ENCODE peak calls at places on chromosome 15, in eight cellular contexts. T, R, G, Y, I, W, Q and M are unnamed samples.

GRCh38 chr15:62444104-62445027 is 279.3 kb upstream of the C2CD4B start:
- DNase-seq in T (no peak), R (no peak), G (no peak), Y (no peak), I (no peak), W (no peak), Q (peak), M (no peak)

GRCh38 chr15:45612790-45613415 is 21.9 kb upstream of the SQOR start:
- DNase-seq in T (no peak), R (no peak), G (no peak), Y (no peak), I (peak), W (no peak), Q (no peak), M (no peak)

GRCh38 chr15:41332788-41333527 is at the start of gene NUSAP1:
- DNase-seq in T (no peak), R (peak), G (no peak), Y (no peak), I (peak), W (no peak), Q (no peak), M (peak)

GRCh38 chr15:84826369-84826823 is 9.2 kb downstream of the ALPK3 start:
- DNase-seq in T (peak), R (peak), G (peak), Y (no peak), I (no peak), W (no peak), Q (no peak), M (peak)

GRCh38 chr15:89087066-89087829 is 1.0 kb upstream of the ABHD2 start:
- DNase-seq in T (no peak), R (no peak), G (no peak), Y (no peak), I (no peak), W (no peak), Q (no peak), M (no peak)

GRCh38 chr15:101183226-101183925 is 68.5 kb downstream of the CHSY1 start:
- DNase-seq in T (no peak), R (no peak), G (no peak), Y (no peak), I (no peak), W (no peak), Q (no peak), M (no peak)

GRCh38 chr15:37101634-37102314 is 1.4 kb upstream of the MEIS2 start:
- DNase-seq in T (peak), R (peak), G (peak), Y (no peak), I (peak), W (peak), Q (peak), M (peak)

GRCh38 chr15:88529021-88529630 is 17.4 kb downstream of the DET1 start:
- DNase-seq in T (no peak), R (no peak), G (no peak), Y (no peak), I (no peak), W (no peak), Q (no peak), M (no peak)

GRCh38 chr15:39358441-39359041 is 222.3 kb upstream of the THBS1 start:
- DNase-seq in T (no peak), R (no peak), G (no peak), Y (no peak), I (no peak), W (no peak), Q (no peak), M (no peak)

GRCh38 chr15:59147666-59148065 is 42.7 kb downstream of the CCNB2 start:
- DNase-seq in T (no peak), R (no peak), G (no peak), Y (no peak), I (no peak), W (no peak), Q (no peak), M (no peak)

GRCh38 chr15:42065008-42065407 is 29.4 kb downstream of the PLA2G4D start:
- DNase-seq in T (no peak), R (no peak), G (no peak), Y (no peak), I (no peak), W (peak), Q (no peak), M (no peak)

GRCh38 chr15:58066042-58066867 is 744 bp upstream of the ALDH1A2 start:
- DNase-seq in T (peak), R (peak), G (peak), Y (no peak), I (peak), W (peak), Q (no peak), M (peak)

GRCh38 chr15:95734422-95735316 is 595.8 kb upstream of the NR2F2 start:
- DNase-seq in T (no peak), R (no peak), G (no peak), Y (no peak), I (no peak), W (no peak), Q (no peak), M (no peak)

GRCh38 chr15:100215031-100215842 is 126.5 kb downstream of the ADAMTS17 start:
- DNase-seq in T (no peak), R (no peak), G (no peak), Y (no peak), I (no peak), W (no peak), Q (no peak), M (no peak)

GRCh38 chr15:97504031-97504430 is 456.5 kb upstream of the ARRDC4 start:
- DNase-seq in T (no peak), R (no peak), G (no peak), Y (no peak), I (no peak), W (no peak), Q (no peak), M (no peak)

GRCh38 chr15:62739082-62739481 is 303.5 kb upstream of the TPM1 start:
- DNase-seq in T (no peak), R (no peak), G (no peak), Y (no peak), I (no peak), W (no peak), Q (no peak), M (no peak)

GRCh38 chr15:78991476-78991875 is 46.6 kb upstream of the CTSH start:
- DNase-seq in T (no peak), R (no peak), G (no peak), Y (no peak), I (no peak), W (no peak), Q (no peak), M (no peak)

GRCh38 chr15:67253517-67254237 is 784 bp downstream of the AAGAB start:
- DNase-seq in T (no peak), R (no peak), G (no peak), Y (no peak), I (no peak), W (no peak), Q (no peak), M (no peak)

GRCh38 chr15:73910904-73911303 is 15.4 kb upstream of the LOXL1 start:
- DNase-seq in T (no peak), R (no peak), G (no peak), Y (no peak), I (no peak), W (no peak), Q (no peak), M (no peak)

GRCh38 chr15:85865070-85865684 is 70.5 kb upstream of the KLHL25 start:
- DNase-seq in T (peak), R (peak), G (peak), Y (no peak), I (peak), W (peak), Q (peak), M (peak)

GRCh38 chr15:39976291-39977274 is 42.7 kb downstream of the EIF2AK4 start:
- DNase-seq in T (peak), R (no peak), G (peak), Y (no peak), I (no peak), W (peak), Q (no peak), M (peak)

GRCh38 chr15:44882499-44882968 is 74.0 kb upstream of the TERB2 start:
- DNase-seq in T (no peak), R (peak), G (no peak), Y (no peak), I (no peak), W (no peak), Q (no peak), M (peak)

GRCh38 chr15:39399600-39399999 is 181.3 kb upstream of the THBS1 start:
- DNase-seq in T (no peak), R (no peak), G (no peak), Y (no peak), I (no peak), W (no peak), Q (no peak), M (no peak)

GRCh38 chr15:42319206-42319605 is 40.1 kb upstream of the CAPN3 start:
- DNase-seq in T (no peak), R (no peak), G (no peak), Y (no peak), I (no peak), W (no peak), Q (no peak), M (no peak)

DNA sequence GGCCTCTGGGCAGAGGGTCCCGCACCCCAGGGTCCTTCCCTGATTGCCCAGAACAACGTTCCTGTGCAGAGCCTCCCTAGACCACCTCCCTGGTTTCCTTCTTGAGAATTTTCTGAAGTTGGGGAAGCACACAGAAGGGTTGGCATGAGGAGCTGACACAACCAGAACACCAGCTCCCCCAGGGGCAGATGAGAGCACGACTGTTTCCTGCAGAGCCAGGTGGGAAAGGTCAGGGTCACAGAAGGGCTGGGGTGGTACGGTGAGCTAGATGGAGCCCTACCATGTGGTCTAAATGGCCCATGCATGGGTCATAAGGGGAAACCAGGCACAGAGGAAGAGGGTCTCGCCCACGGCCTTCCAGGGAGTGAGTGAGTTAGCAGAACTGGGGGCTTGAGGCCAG is 10.4 kb downstream of the PPCDC start:
- DNase-seq in T (no peak), R (no peak), G (no peak), Y (no peak), I (no peak), W (no peak), Q (no peak), M (no peak)
- TF ChIP-seq CTCF in T (no peak), R (no peak), G (no peak), Y (no peak), I (no peak), W (no peak), Q (no peak), M (no peak)

GRCh38 chr15:91515188-91515754 is 338.2 kb upstream of the SLCO3A1 start:
- DNase-seq in T (no peak), R (no peak), G (no peak), Y (no peak), I (peak), W (no peak), Q (no peak), M (no peak)

GRCh38 chr15:91516866-91517265 is 336.6 kb upstream of the SLCO3A1 start:
- DNase-seq in T (no peak), R (no peak), G (no peak), Y (no peak), I (no peak), W (no peak), Q (no peak), M (no peak)

GRCh38 chr15:91520848-91521247 is 332.7 kb upstream of the SLCO3A1 start:
- DNase-seq in T (no peak), R (no peak), G (no peak), Y (no peak), I (no peak), W (no peak), Q (no peak), M (no peak)

GRCh38 chr15:91521996-91522395 is 331.5 kb upstream of the SLCO3A1 start:
- DNase-seq in T (no peak), R (no peak), G (no peak), Y (no peak), I (no peak), W (no peak), Q (no peak), M (no peak)

GRCh38 chr15:91517491-91518200 is 335.9 kb upstream of the SLCO3A1 start:
- DNase-seq in T (no peak), R (no peak), G (no peak), Y (no peak), I (no peak), W (no peak), Q (no peak), M (no peak)
- TF ChIP-seq CTCF in T (no peak), R (no peak), G (no peak), Y (no peak), I (no peak), W (no peak), Q (no peak), M (no peak)

GRCh38 chr15:63943829-63944680 is 102.2 kb downstream of the DAPK2 start:
- DNase-seq in T (no peak), R (no peak), G (no peak), Y (no peak), I (no peak), W (no peak), Q (no peak), M (no peak)

GRCh38 chr15:63940956-63941620 is 105.2 kb downstream of the DAPK2 start:
- DNase-seq in T (no peak), R (no peak), G (no peak), Y (no peak), I (no peak), W (peak), Q (no peak), M (no peak)

GRCh38 chr15:63941698-63942465 is 104.4 kb downstream of the DAPK2 start:
- DNase-seq in T (no peak), R (no peak), G (no peak), Y (no peak), I (no peak), W (peak), Q (no peak), M (no peak)

GRCh38 chr15:63944681-63944955 is 101.7 kb downstream of the DAPK2 start:
- DNase-seq in T (no peak), R (no peak), G (no peak), Y (no peak), I (no peak), W (no peak), Q (no peak), M (no peak)

DNA sequence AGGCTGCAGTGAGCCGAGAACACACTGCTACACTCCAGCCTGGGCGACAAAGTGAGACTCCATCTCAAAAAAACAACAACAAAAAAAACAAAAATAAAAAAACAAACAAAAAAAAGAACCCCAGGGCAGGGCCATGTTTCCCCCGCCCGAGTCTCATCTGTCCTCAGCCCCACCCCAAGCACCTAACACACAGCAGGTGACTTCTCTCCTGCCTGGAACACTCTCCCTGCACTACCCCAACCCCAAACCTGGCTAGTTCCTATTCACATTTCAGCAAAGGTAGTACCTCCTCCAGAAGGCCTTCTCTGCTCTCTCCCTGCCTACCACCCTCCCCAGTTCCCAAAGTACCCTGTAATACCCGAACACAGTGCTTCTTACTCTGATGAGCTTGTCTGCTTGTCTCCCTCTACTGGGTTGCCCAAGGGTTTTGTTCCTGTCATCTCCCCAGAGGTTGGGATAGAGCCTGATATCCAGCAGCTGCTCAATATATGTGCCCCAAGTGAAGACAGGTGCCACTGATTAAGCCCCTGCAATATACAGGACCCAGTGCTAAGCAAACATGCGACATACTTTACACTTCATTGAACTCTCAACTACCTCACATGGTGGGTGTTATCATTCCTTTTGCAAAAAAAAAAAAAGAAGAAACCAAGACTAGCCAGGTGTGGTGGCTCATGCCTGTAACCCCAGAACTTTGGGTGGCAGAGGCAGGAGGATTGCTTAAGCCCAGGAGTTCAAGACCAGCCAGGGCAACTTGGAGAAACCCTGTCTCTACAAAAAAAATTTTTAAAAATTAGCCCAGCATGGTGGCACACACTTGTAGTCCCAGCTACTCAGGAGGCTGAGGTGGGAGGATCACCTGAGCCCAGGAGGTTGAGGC is 103.6 kb downstream of the DAPK2 start:
- DNase-seq in T (no peak), R (no peak), G (no peak), Y (no peak), I (no peak), W (no peak), Q (no peak), M (no peak)
- TF ChIP-seq CTCF in T (no peak), R (no peak), G (no peak), Y (no peak), I (no peak), W (no peak), Q (no peak), M (no peak)

GRCh38 chr15:33701304-33701696 is 267.0 kb upstream of the CHRM5 start:
- DNase-seq in T (no peak), R (no peak), G (no peak), Y (no peak), I (no peak), W (no peak), Q (no peak), M (no peak)
- TF ChIP-seq CTCF in T (no peak), R (no peak), G (no peak), Y (no peak), I (no peak), W (no peak), Q (no peak), M (no peak)

DNA sequence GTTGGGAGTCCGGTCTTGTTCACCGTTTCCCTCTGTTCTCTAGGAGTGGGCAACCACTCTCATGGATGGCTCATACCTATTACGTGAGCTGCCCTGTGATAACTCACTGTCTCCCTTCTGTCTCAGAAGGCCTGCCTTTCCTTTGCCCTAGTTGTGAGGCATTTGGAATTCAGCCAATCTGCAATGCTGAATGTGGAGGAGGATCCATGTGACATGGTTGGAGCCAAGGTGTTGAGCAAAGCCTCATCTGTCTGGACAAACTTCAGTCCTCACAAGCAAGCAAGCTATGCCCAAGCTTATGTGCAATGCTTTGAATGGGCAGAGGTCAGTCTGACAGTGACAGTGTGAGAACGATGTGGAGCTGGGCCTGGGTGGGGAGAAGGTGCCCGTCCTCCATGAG is 37.8 kb upstream of the ATP10A start:
- DNase-seq in T (no peak), R (no peak), G (no peak), Y (no peak), I (no peak), W (no peak), Q (no peak), M (no peak)
- TF ChIP-seq CTCF in T (no peak), R (no peak), G (no peak), Y (no peak), I (no peak), W (no peak), Q (no peak), M (no peak)

GRCh38 chr15:30036304-30036703 is 46.5 kb upstream of the GOLGA8J start:
- DNase-seq in T (no peak), R (no peak), G (no peak), Y (no peak), I (no peak), W (no peak), Q (no peak), M (no peak)

GRCh38 chr15:30033763-30034162 is 49.0 kb upstream of the GOLGA8J start:
- DNase-seq in T (no peak), R (no peak), G (no peak), Y (no peak), I (no peak), W (no peak), Q (no peak), M (no peak)

GRCh38 chr15:30033211-30033610 is 49.5 kb upstream of the GOLGA8J start:
- DNase-seq in T (no peak), R (no peak), G (no peak), Y (no peak), I (no peak), W (no peak), Q (no peak), M (no peak)

DNA sequence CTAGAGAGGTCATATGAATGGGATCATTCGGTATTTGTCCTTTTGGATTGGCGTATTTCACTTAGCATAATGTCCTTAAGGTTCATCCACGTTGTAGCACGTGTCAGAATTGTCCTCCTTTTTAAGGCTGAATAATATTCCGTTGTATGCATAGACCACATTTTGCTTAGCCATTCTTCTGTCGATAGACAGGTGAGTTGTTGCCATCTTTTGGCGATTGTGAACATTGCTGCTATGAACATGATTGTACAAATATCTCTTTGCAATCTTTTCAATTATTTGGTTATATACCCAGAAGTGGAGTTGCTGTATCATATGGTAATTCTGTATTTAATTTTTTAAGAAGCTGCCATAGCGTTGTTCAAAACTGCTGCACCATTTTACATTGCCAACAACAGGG is 52.4 kb upstream of the GOLGA8J start:
- DNase-seq in T (no peak), R (no peak), G (no peak), Y (no peak), I (no peak), W (no peak), Q (no peak), M (no peak)
- TF ChIP-seq CTCF in T (no peak), R (no peak), G (no peak), Y (no peak), I (peak), W (no peak), Q (peak), M (no peak)

GRCh38 chr15:64263567-64263966 is 92.4 kb downstream of the CSNK1G1 start:
- DNase-seq in T (no peak), R (peak), G (no peak), Y (no peak), I (peak), W (no peak), Q (no peak), M (peak)

GRCh38 chr15:64264511-64264910 is 91.5 kb downstream of the CSNK1G1 start:
- DNase-seq in T (no peak), R (no peak), G (no peak), Y (no peak), I (no peak), W (no peak), Q (no peak), M (no peak)

GRCh38 chr15:64267331-64267973 is 88.5 kb downstream of the CSNK1G1 start:
- DNase-seq in T (no peak), R (no peak), G (no peak), Y (no peak), I (no peak), W (no peak), Q (no peak), M (no peak)
- TF ChIP-seq CTCF in T (no peak), R (no peak), G (no peak), Y (no peak), I (no peak), W (no peak), Q (no peak), M (no peak)

DNA sequence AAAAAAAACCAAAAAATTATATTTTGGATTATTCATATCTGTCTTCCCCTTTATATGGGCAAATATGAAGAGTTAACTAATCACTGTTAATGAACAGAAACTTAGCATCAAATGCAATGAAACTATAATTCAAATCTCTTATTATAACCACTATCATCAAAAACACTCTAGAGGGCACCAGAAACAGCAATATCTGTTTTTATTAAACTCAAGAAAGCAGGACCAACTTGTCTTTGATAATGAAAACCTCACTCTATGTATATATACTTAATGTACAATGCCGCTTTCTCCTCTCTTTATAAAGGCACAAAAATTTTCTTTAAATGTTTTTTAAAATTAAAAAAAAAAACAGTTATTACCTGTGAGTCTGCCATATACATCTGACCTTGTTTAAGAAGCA is 92.7 kb downstream of the UACA start:
- DNase-seq in T (no peak), R (no peak), G (no peak), Y (no peak), I (no peak), W (no peak), Q (no peak), M (no peak)
- TF ChIP-seq CTCF in T (peak), R (no peak), G (no peak), Y (peak), I (peak), W (no peak), Q (peak), M (no peak)